ENCODE peak calls at places on chromosomes 7 and 10, in nine cellular contexts. Q is tibial nerve; X is HFF-Myc; P is retinal pigment epithelial cell; G is astrocyte of the spinal cord; M is H7; H is spleen; U is fibroblast of mammary gland; Z is CD8-positive, alpha-beta T cell. E is an unnamed sample.

GRCh38 chr7:95549818-95550529 is 46.3 kb downstream of the PDK4 start:
- DNase-seq in G (peak; percentile 90), Z (no peak), P (peak; percentile 87), Q (peak; percentile 99), M (no peak), U (peak; percentile 98), X (peak; percentile 53), H (no peak), E (peak; percentile 90)

GRCh38 chr10:33345236-33345635 is 10.8 kb upstream of the NRP1 start:
- DNase-seq in Q (no peak), H (no peak), M (no peak), U (peak; percentile 45), X (no peak), P (no peak), G (no peak), Z (no peak), E (no peak)

GRCh38 chr10:119431034-119431767 is 111.3 kb downstream of the RGS10 start:
- DNase-seq in H (no peak), P (no peak), U (no peak), Q (no peak), X (no peak), G (no peak), M (no peak), Z (no peak), E (no peak)

GRCh38 chr10:59387951-59388431 is 25.6 kb upstream of the FAM13C start:
- DNase-seq in Z (no peak), U (peak; percentile 93), X (peak; percentile 47), P (peak; percentile 98), H (no peak), M (no peak), G (peak; percentile 97), Q (no peak), E (peak; percentile 89)

GRCh38 chr7:48337012-48337621 is 165.9 kb downstream of the ABCA13 start:
- DNase-seq in P (peak; percentile 7), Q (peak; percentile 30), Z (no peak), G (peak; percentile 39), X (peak; percentile 1), M (peak; percentile 61), U (peak; percentile 36), H (no peak), E (no peak)

GRCh38 chr10:106705576-106706526 is 458.7 kb downstream of the SORCS1 start:
- DNase-seq in P (peak; percentile 12), G (peak; percentile 43), Z (no peak), X (peak; percentile 26), Q (peak; percentile 84), M (peak; percentile 47), H (no peak), U (peak; percentile 63), E (peak; percentile 18)

GRCh38 chr7:87129332-87129731 is 22.9 kb upstream of the DMTF1 start:
- DNase-seq in Z (no peak), Q (no peak), M (peak; percentile 11), U (no peak), X (no peak), G (no peak), P (no peak), H (no peak), E (no peak)

GRCh38 chr7:113444281-113444680 is 325.9 kb upstream of the SMIM30 start:
- DNase-seq in M (no peak), P (no peak), Z (no peak), H (no peak), U (peak; percentile 63), G (no peak), X (no peak), Q (no peak), E (no peak)

GRCh38 chr10:16853201-16853600 is 36.0 kb upstream of the RSU1 start:
- DNase-seq in G (peak; percentile 78), U (peak; percentile 71), Z (no peak), H (no peak), X (no peak), M (peak; percentile 15), P (no peak), Q (no peak), E (no peak)

GRCh38 chr7:71984348-71984747 is 427.8 kb downstream of the CALN1 start:
- DNase-seq in Q (no peak), U (no peak), M (no peak), G (no peak), X (no peak), P (no peak), H (no peak), Z (no peak), E (no peak)

GRCh38 chr7:97107192-97107800 is 10.2 kb upstream of the SDHAF3 start:
- DNase-seq in Q (no peak), H (no peak), M (no peak), U (peak; percentile 28), P (no peak), G (no peak), X (no peak), Z (no peak), E (no peak)

GRCh38 chr7:47988496-47989386 is 9.3 kb upstream of the HUS1 start:
- DNase-seq in P (no peak), M (peak; percentile 51), Z (no peak), Q (no peak), G (peak; percentile 16), U (no peak), H (no peak), X (no peak), E (no peak)

GRCh38 chr7:79093421-79093820 is 360.0 kb downstream of the MAGI2 start:
- DNase-seq in G (no peak), Q (no peak), H (no peak), X (no peak), U (no peak), M (no peak), P (no peak), Z (no peak), E (no peak)

GRCh38 chr7:98785929-98786571 is 83.8 kb downstream of the TMEM130 start:
- DNase-seq in Q (no peak), U (no peak), H (no peak), G (no peak), P (no peak), Z (no peak), M (no peak), X (no peak), E (no peak)

GRCh38 chr10:86139066-86139657 is 227.4 kb downstream of the GRID1 start:
- DNase-seq in U (no peak), M (peak; percentile 89), Q (no peak), P (no peak), G (no peak), H (no peak), X (no peak), Z (no peak), E (no peak)

DNA sequence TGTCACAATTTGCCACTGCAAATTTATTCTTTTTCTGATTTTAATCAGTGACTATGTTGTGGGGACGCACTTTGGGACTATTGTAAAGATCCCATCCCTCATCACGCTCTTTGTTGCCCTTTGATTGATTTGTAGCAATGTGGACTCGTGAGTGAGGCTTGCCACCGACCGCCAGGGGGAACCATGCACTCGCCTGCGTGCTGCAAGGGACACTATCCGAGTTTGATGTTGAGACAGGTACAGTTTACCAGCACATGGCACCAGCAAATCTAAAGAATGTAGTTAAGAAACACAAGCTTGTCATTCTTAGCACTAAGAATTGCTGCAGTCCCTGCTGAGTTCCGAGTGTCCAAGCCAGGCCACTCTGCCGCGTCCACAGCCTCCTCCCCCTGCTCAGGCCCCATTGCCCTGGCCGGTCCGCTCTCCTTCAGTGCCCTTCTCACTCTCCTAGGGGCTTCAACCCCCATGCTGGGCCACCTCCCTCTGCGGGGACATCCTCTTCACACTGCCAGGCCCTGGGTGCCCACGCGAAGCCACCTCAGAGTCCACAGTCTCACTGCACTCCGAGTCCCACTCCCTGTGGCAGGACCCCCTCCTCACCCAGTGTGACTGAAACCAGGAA is 2.0 kb upstream of the SFTPA2 start:
- DNase-seq in Z (peak; percentile 40), Q (peak; percentile 40), X (peak; percentile 11), G (peak; percentile 49), H (peak; percentile 89), U (peak; percentile 49), P (peak; percentile 6), M (peak; percentile 81), E (no peak)
- H3K4me3 ChIP-seq in Z (no peak overlapping the region), Q (no peak overlapping the region), X (no peak overlapping the region), G (no peak overlapping the region), H (no peak overlapping the region), U (no peak overlapping the region), P (no peak overlapping the region), M (peak overlapping the region; percentile 2), E (no peak overlapping the region)

DNA sequence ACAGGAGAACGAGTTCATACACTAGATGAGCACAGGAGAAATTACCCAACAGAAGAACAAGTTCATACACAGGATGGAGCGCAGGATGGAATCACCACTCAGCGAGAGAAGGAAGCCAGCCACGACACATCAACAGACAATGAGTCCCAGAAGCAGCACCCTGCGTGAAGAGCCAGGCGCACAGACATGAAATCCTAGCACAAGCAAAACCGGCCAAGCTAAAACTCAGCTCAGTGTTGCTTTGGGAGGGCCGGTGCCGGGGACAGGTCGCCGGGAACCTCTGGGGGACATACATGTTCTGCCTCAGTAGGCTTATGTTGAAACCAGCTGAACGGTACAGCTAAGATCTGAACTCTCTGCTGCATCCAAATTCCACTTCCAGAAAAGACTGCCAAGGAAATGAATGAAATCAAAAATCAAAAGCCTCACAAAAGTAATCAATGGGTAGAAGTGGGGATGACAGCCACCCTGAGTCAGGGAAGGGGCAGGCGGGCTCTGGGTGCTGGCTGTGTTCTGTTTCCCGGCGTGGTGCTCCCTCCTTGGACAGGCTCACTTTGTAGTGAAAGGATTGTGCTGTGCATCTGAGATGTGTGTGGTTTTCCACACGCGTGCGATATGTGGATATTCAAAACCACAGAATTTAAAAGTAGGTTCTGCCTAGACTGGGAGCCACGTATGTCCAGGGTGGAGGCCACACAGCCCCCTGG is 114.7 kb downstream of the PDGFA start:
- DNase-seq in H (no peak), Q (no peak), G (no peak), P (no peak), Z (no peak), U (no peak), X (no peak), M (no peak), E (no peak)
- H3K4me3 ChIP-seq in H (no peak overlapping the region), Q (no peak overlapping the region), G (no peak overlapping the region), P (no peak overlapping the region), Z (no peak overlapping the region), U (no peak overlapping the region), X (no peak overlapping the region), M (no peak overlapping the region), E (no peak overlapping the region)

DNA sequence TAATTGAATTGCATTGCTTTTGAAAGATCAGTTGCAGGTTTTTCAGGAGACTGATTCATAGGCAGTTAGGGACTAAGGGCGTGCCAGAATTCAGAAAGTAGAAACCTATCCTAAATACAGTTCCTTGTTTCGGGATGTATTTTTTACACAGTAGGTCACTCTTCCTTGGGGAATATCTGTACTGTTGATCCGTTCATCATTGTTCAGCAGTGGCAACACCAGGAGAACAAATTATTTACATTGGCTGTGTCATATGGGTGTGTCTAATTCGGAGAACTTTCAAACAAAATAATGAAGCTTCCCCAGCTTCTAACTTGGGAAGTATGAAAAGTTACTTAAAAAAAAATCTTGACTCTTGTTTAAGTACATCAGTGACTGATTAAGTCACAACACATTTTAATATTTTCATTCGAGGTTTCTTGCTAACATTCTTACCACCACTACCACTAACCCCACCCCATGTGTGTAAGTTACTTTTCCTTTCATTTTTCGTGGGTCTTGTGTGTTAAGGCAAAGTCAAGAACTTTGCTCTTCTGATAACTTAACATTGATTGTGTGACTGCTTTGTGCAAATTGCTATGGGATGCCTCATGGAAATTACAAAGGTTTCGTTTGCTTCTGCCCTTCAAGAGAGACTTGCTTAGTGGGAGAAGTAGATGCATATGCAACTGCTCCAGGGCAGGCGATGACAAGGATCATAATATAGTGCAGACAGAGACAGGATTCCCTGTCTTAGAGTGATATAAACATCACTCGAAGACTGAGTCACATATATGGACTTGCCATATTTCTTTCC is 43.8 kb upstream of the RPA3 start:
- DNase-seq in M (no peak), U (peak; percentile 78), H (no peak), X (no peak), Q (peak; percentile 9), G (peak; percentile 58), Z (peak; percentile 9), P (no peak), E (no peak)
- H3K4me3 ChIP-seq in M (no peak overlapping the region), U (peak overlapping the region; percentile 45), H (peak overlapping the region; percentile 40), X (no peak overlapping the region), Q (peak overlapping the region; percentile 35), G (peak overlapping the region; percentile 39), Z (peak overlapping the region; percentile 52), P (no peak overlapping the region), E (no peak overlapping the region)

GRCh38 chr7:150740053-150740452 is 2.8 kb downstream of the GIMAP5 start:
- DNase-seq in P (no peak), M (no peak), G (no peak), X (no peak), Z (no peak), H (no peak), U (peak; percentile 16), Q (peak; percentile 36), E (no peak)
- H3K4me3 ChIP-seq in P (no peak overlapping the region), M (no peak overlapping the region), G (no peak overlapping the region), X (no peak overlapping the region), Z (peak overlapping the region; percentile 83), H (peak overlapping the region; percentile 70), U (no peak overlapping the region), Q (peak overlapping the region; percentile 42), E (no peak overlapping the region)

E was measured in epithelial cell of proximal tubule.